ENCODE peak calls at places on chromosomes 2 and 18, in eight cellular contexts. A is HFF-Myc, V is spleen, Z is brain microvascular endothelial cell, C is bronchial epithelial cell, D is IMR-90, F is WERI-Rb-1, J is astrocyte. N is an unnamed sample.

GRCh38 chr2:194842871-194843270 is 814.2 kb upstream of the SLC39A10 start:
- DNase-seq in A (no peak), D (no peak), F (no peak), Z (no peak), C (no peak), V (no peak), J (no peak), N (no peak)

GRCh38 chr2:170467568-170468422 is 247.3 kb upstream of the SP5 start:
- DNase-seq in C (peak), F (no peak), Z (no peak), A (no peak), V (no peak), J (no peak), D (no peak), N (no peak)

GRCh38 chr2:25274868-25275574 is 66.7 kb downstream of the DNMT3A start:
- DNase-seq in J (peak), C (no peak), A (no peak), Z (no peak), D (peak), V (no peak), F (no peak), N (no peak)

GRCh38 chr2:147224070-147224469 is 620.8 kb upstream of the ACVR2A start:
- DNase-seq in Z (no peak), V (no peak), J (peak), A (no peak), D (no peak), C (peak), F (no peak), N (no peak)

GRCh38 chr2:120775261-120775660 is 39.6 kb downstream of the GLI2 start:
- DNase-seq in C (no peak), J (no peak), D (no peak), F (no peak), V (peak), Z (no peak), A (no peak), N (no peak)

GRCh38 chr2:168114021-168114420 is 133.4 kb downstream of the STK39 start:
- DNase-seq in J (no peak), Z (no peak), D (no peak), V (no peak), A (no peak), F (no peak), C (no peak), N (no peak)

GRCh38 chr18:7977897-7978296 is 410.8 kb downstream of the PTPRM start:
- DNase-seq in A (no peak), C (no peak), V (no peak), Z (no peak), D (no peak), J (no peak), F (no peak), N (no peak)

GRCh38 chr2:20424300-20425290 is 22.3 kb upstream of the RHOB start:
- DNase-seq in A (peak), F (peak), C (no peak), V (peak), J (peak), D (peak), Z (peak), N (peak)

GRCh38 chr18:57846258-57846657 is 43.1 kb upstream of the ATP8B1 start:
- DNase-seq in F (no peak), D (peak), A (no peak), J (peak), Z (peak), V (no peak), C (peak), N (no peak)

GRCh38 chr18:45688113-45688512 is 35.9 kb upstream of the SLC14A1 start:
- DNase-seq in V (peak), F (no peak), Z (peak), C (no peak), J (no peak), D (peak), A (no peak), N (no peak)

GRCh38 chr2:225318440-225318839 is 81.1 kb upstream of the NYAP2 start:
- DNase-seq in F (no peak), C (no peak), D (no peak), Z (no peak), A (no peak), J (no peak), V (no peak), N (no peak)

GRCh38 chr18:3402962-3403585 is 46.9 kb upstream of the TGIF1 start:
- DNase-seq in J (peak), C (peak), V (no peak), F (no peak), Z (peak), D (peak), A (peak), N (no peak)

GRCh38 chr2:207236156-207236935 is 70.6 kb upstream of the KLF7 start:
- DNase-seq in V (no peak), A (no peak), J (no peak), C (no peak), D (no peak), F (no peak), Z (no peak), N (no peak)

GRCh38 chr18:31102941-31103340 is 720 bp upstream of the DSC2 start:
- DNase-seq in C (peak), D (no peak), V (no peak), F (no peak), J (no peak), Z (no peak), A (no peak), N (no peak)

GRCh38 chr18:79609021-79609461 is 70.6 kb upstream of the CTDP1 start:
- DNase-seq in C (no peak), A (no peak), V (peak), D (no peak), Z (no peak), F (peak), J (no peak), N (no peak)

GRCh38 chr2:231660860-231661259 is 47.5 kb upstream of the PTMA start:
- DNase-seq in A (no peak), F (no peak), V (no peak), C (no peak), Z (no peak), J (no peak), D (no peak), N (no peak)

GRCh38 chr2:170585067-170585466 is 130.1 kb upstream of the SP5 start:
- DNase-seq in Z (no peak), C (peak), F (no peak), V (no peak), J (no peak), A (no peak), D (no peak), N (no peak)

DNA sequence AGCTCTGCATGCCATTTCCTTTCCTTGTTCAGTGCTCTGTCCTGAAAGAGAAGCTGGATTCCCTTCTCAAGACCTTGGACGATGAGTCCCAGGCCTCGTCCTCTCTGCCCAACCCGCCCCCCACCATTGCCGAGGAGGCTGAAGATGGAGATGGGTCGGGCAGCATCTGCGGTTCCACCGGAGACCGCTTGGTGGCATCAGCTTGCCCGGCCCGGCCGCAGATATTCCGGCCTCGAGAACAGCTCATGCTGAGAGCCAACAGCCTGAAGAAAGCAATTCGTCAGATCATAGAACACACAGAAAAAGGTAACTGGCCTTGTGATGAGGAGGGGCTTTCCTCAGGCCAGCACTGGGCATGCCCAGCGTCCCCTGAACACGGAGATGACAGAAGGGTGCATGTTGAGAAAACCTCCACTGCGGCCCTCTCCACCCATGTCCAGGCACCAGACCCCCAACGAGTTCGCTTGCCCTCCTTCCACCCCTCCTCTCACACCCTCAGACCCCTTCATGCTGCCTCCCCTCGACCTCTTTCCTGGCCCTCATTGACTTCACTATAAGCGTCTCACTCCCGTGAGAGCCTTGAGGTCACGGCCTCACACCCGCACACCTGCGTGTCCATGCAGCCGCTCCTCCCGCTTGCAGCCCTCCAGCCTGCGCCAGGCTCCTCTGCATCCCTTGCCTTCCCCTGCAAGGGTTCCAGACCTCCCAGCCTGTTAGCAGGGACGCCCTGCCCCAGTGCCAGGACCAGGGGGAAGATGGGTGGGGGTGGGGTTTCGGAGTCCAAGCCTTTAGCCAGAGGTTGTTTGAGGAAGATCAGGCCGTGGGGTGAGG is 95.0 kb downstream of the DGKD start:
- DNase-seq in A (no peak), D (peak), C (peak), J (peak), Z (peak), F (peak), V (peak), N (no peak)
- TF ChIP-seq CTCF in A (peak), D (peak), C (peak), J (peak), Z (peak), F (peak), V (peak), N (no peak)

GRCh38 chr18:62720048-62720447 is 4.7 kb downstream of the PHLPP1 start:
- DNase-seq in F (no peak), J (no peak), Z (no peak), D (no peak), C (no peak), V (no peak), A (no peak), N (no peak)
- H3K4me3 ChIP-seq in F (no peak), J (peak), Z (no peak), D (no peak), C (no peak), V (no peak), A (no peak), N (no peak)

DNA sequence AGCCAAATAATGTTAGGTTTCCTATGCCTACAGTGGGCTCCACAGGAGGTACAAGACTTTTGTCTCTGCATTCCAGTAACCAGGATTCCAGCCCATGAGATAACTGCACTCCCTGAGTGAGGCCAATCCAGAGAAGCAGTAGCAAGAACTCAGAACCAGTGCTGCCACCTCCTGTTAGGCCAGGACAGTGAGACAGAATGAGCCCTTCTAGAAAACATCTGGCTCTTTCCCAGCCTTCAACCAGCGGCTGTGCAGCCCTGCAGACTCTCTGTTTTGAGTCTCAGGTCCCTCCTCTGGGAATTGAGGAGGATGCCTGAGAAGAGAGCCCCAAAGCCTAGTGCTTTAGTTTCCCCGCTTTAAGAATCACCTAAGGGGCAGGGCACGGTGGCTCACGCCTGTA is 44.2 kb downstream of the ARID5A start:
- DNase-seq in V (no peak), A (no peak), J (peak), F (no peak), D (no peak), Z (no peak), C (no peak), N (no peak)
- TF ChIP-seq CTCF in V (no peak), A (peak), J (no peak), F (no peak), D (no peak), Z (peak), C (no peak), N (no peak)

DNA sequence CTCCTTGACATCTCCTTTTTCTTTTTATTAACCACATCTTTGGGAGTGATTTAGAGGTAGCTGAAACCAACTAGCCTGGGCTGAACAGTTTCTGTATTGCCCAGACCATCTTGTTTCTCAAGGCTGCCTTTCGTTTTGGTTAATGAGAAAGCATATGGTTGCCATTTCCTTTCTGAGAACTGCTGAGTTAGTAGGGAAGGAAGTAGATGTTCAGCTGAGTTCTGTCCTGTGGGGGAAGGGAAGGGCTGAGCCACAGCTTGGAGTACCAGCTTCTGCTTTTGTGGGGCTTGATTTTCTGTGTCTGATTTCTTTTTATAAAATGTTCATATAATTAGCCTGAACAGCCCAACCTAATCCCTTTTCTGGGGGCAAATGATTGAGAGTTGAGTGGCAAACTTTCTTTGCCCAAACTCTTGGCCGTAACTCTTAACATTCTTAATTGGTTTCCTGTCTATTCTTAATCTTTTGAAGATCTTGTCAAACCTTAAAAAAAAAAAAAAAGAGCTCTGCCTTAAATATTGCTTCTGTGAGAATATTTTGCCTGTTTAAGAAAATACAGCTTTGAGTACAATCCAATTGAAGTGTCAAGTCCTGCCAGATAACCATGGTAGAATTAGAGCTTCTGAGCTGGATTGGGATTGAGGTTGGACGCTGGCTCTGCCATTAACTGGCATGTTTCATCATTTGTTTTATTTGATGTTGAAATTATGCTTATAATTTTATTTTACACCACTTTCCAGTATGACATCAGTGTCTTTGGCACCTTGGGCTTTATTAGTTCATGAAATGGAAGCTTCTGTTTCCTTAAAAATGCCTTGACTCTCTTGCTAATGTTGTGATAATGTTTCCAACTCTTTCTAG is 1.9 kb upstream of the NABP1 start:
- DNase-seq in V (peak), A (no peak), D (no peak), J (no peak), F (no peak), Z (no peak), C (no peak), N (no peak)
- H3K4me3 ChIP-seq in V (no peak), A (no peak), D (no peak), J (no peak), F (no peak), Z (no peak), C (no peak), N (no peak)